ENCODE peak calls at places on chromosomes 2 and 18, in nine cellular contexts. D is Calu3, A is hepatocyte, X is omental fat pad, V is psoas muscle, N is GM06990, P is foreskin fibroblast, B is neural progenitor cell, S is mammary epithelial cell. Q is an unnamed sample.
A peak's percentile ranks its signal among the peaks of the same experiment; 100 is the strongest.

GRCh38 chr2:86254576-86255538 is 55.6 kb downstream of the MRPL35 start:
- DNase-seq in V (no peak), S (peak; percentile 16), D (peak; percentile 20), X (no peak), B (no peak), P (no peak), N (no peak), A (no peak), Q (no peak)

GRCh38 chr2:218230882-218231281 is 13.9 kb downstream of the ARPC2 start:
- DNase-seq in P (no peak), B (no peak), S (peak; percentile 48), D (peak; percentile 76), N (no peak), A (peak; percentile 76), V (no peak), X (no peak), Q (no peak)

GRCh38 chr2:235343156-235343774 is 150.6 kb upstream of the AGAP1 start:
- DNase-seq in A (no peak), X (no peak), B (no peak), D (no peak), V (peak; percentile 21), N (no peak), P (no peak), S (no peak), Q (no peak)

GRCh38 chr2:104487381-104487780 is 366.5 kb upstream of the POU3F3 start:
- DNase-seq in X (no peak), V (no peak), S (no peak), N (no peak), P (no peak), B (no peak), A (no peak), D (no peak), Q (no peak)

GRCh38 chr18:36185157-36185556 is 2.1 kb upstream of the MOCOS start:
- DNase-seq in D (no peak), B (no peak), N (no peak), S (no peak), X (no peak), P (no peak), V (no peak), A (no peak), Q (no peak)

GRCh38 chr18:23844991-23845680 is 155.9 kb downstream of the LAMA3 start:
- DNase-seq in B (peak; percentile 52), D (peak; percentile 43), S (peak; percentile 91), X (no peak), A (peak; percentile 49), P (no peak), N (no peak), V (no peak), Q (no peak)

GRCh38 chr2:47016172-47016913 is 100.7 kb upstream of the MCFD2 start:
- DNase-seq in A (peak; percentile 60), D (peak; percentile 81), P (peak; percentile 94), B (peak; percentile 51), S (peak; percentile 80), N (no peak), V (peak; percentile 53), X (no peak), Q (peak; percentile 91)

GRCh38 chr2:72235497-72236413 is 88.1 kb upstream of the CYP26B1 start:
- DNase-seq in S (no peak), D (no peak), P (no peak), N (no peak), X (no peak), A (no peak), B (no peak), V (no peak), Q (no peak)

GRCh38 chr2:151771599-151772358 is 37.5 kb upstream of the NEB start:
- DNase-seq in S (no peak), B (no peak), D (no peak), X (no peak), P (peak; percentile 75), V (peak; percentile 58), A (no peak), N (peak; percentile 75), Q (no peak)

GRCh38 chr18:44135791-44136190 is 544.9 kb upstream of the SETBP1 start:
- DNase-seq in S (no peak), P (no peak), B (no peak), V (no peak), D (no peak), X (no peak), A (no peak), N (no peak), Q (no peak)

GRCh38 chr18:44134447-44134846 is 546.2 kb upstream of the SETBP1 start:
- DNase-seq in A (no peak), V (no peak), D (no peak), X (no peak), N (no peak), P (no peak), B (no peak), S (no peak), Q (no peak)

GRCh38 chr18:44136326-44136725 is 544.4 kb upstream of the SETBP1 start:
- DNase-seq in B (no peak), X (no peak), P (no peak), A (no peak), N (no peak), S (no peak), D (no peak), V (no peak), Q (no peak)

GRCh38 chr18:44130365-44130942 is 550.2 kb upstream of the SETBP1 start:
- DNase-seq in N (no peak), X (no peak), V (no peak), P (peak; percentile 14), S (peak; percentile 26), D (peak; percentile 59), A (peak; percentile 75), B (peak; percentile 75), Q (no peak)

DNA sequence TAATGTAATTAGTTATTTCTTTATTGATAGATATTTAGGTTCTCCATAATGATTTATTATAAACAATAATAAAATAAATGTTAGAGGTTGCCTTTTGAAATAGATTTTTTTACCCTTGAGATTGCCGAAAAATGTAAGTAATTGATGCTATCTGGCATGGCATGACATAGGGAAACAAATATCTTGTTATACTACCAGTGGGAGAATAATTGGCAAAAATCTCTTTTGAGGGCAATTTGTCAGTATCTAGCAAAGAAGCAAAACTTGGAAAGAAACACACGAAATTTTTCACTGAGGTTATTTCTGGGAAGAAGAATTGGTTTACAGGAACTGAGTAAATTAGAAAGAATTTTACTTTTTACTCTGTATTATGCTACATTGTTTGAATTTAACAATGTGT is 547.2 kb upstream of the SETBP1 start:
- DNase-seq in D (no peak), V (no peak), S (no peak), B (no peak), N (no peak), X (no peak), P (no peak), A (no peak), Q (no peak)
- TF ChIP-seq CTCF in D (no peak), V (no peak), S (no peak), B (no peak), N (no peak), X (no peak), P (no peak), A (no peak), Q (no peak)

GRCh38 chr2:74617123-74617522 is 31.0 kb downstream of the M1AP start:
- DNase-seq in S (peak; percentile 29), X (no peak), D (no peak), A (no peak), N (no peak), V (no peak), B (no peak), P (no peak), Q (no peak)

GRCh38 chr2:74619651-74620297 is 28.4 kb downstream of the M1AP start:
- DNase-seq in B (no peak), D (no peak), V (no peak), A (no peak), S (no peak), P (no peak), X (no peak), N (peak; percentile 32), Q (no peak)

GRCh38 chr2:74618410-74619083 is 29.6 kb downstream of the M1AP start:
- DNase-seq in X (no peak), V (no peak), P (no peak), B (no peak), D (no peak), N (no peak), A (no peak), S (no peak), Q (no peak)

GRCh38 chr2:74625658-74626425 is 22.3 kb downstream of the M1AP start:
- DNase-seq in S (no peak), D (no peak), X (no peak), B (no peak), A (no peak), P (no peak), N (no peak), V (no peak), Q (no peak)

DNA sequence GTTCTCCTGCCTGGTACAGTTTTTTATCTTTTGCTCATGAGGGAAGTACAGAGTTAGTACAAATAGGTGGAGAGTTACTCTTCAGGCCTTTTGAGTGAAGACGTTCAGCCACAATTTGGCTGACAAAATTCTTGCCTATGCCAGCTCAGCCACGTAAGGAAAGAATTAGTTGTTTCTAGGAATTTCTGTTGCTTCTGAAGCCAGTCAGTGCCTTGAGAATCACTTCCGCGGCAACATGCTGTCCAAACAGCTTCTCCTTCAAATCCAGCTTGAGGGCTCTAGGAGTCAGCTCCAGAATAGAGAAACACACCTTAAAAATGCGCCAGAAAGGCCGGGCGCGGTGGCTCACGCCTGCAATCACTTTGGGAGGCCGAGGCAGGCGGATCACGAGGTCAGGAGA is 27.5 kb downstream of the M1AP start:
- DNase-seq in S (no peak), B (no peak), X (no peak), P (no peak), V (no peak), N (no peak), D (no peak), A (no peak), Q (no peak)
- TF ChIP-seq CTCF in S (no peak), B (no peak), X (no peak), P (no peak), V (no peak), N (no peak), D (no peak), A (no peak), Q (no peak)

GRCh38 chr2:238847841-238848565 is at the start of gene TWIST2:
- DNase-seq in N (no peak), B (peak; percentile 78), V (peak; percentile 84), D (no peak), S (peak; percentile 78), A (peak; percentile 78), P (peak; percentile 96), X (no peak), Q (peak; percentile 85)
- TF ChIP-seq CTCF in N (no peak), B (no peak), V (no peak), D (no peak), S (no peak), A (no peak), P (no peak), X (no peak), Q (peak; percentile 26)

DNA sequence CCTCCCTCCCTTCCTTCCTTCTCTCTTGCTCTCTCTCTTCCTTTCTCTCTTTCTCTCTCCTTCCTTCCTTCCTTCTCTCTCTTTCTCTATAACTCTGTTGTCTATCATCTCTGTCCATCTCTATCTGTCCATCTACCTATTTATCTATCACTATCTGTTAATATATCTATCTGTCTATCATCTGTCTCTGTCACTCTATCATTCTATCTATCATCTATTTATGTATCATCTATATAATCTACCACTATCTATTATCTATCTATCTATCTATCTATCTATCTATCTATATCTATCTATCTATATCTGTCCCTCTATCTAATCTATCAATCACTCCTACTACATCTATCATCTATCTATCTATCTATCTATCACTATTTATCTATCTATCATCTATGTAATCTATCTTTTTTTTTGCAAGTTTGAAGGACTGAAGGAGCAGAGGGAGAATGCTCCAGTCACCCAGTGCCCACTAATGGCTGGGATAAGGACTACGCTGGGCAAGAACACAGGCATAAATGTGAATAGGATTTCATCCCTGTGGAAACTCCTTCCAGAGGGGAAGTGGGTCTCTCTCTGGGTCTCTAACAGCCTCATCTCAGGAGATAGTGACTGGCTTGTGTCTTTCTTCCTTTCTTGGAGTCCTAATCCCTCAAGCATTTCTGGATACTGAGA is 427.0 kb downstream of the LPIN1 start:
- DNase-seq in X (no peak), S (no peak), P (no peak), A (no peak), B (no peak), N (no peak), D (no peak), V (no peak), Q (no peak)
- TF ChIP-seq CTCF in X (no peak), S (peak; percentile 29), P (peak; percentile 57), A (no peak), B (peak; percentile 17), N (no peak), D (no peak), V (no peak), Q (peak; percentile 41)